ENCODE peak calls at places on chromosomes 6 and 20, in five cellular contexts. M is suprapubic skin, I is breast epithelium, V is ovary, N is colonic mucosa. F is an unnamed sample. For H3K4me1, the result is how much of the 10 kb centered on the place peaks cover.

GRCh38 chr6:134331255-134331654 is 13.3 kb upstream of the SGK1 start:
- DNase-seq in M (no peak), V (no peak), N (no peak), I (no peak), F (no peak)

GRCh38 chr20:42183147-42183546 is 565.0 kb upstream of the CHD6 start:
- DNase-seq in M (no peak), N (no peak), I (no peak), V (no peak), F (no peak)

GRCh38 chr6:79946242-79946641 is 1.1 kb downstream of the ELOVL4 start:
- DNase-seq in N (no peak), I (no peak), V (no peak), M (no peak), F (no peak)

GRCh38 chr6:149140137-149140909 is 177.2 kb upstream of the TAB2 start:
- DNase-seq in M (no peak), N (no peak), I (no peak), V (no peak), F (no peak)

GRCh38 chr6:33197431-33198048 is 2.9 kb downstream of the RXRB start:
- DNase-seq in M (no peak), V (no peak), N (peak), I (no peak), F (no peak)

GRCh38 chr20:19211661-19212523 is 550 bp upstream of the SLC24A3 start:
- DNase-seq in N (peak), V (peak), I (no peak), M (no peak), F (no peak)

GRCh38 chr6:46002264-46002663 is 13.4 kb downstream of the CLIC5 start:
- DNase-seq in I (no peak), N (peak), M (no peak), V (no peak), F (no peak)

GRCh38 chr20:3679749-3680700 is 1.8 kb downstream of the ADAM33 start:
- DNase-seq in N (peak), V (peak), M (peak), I (no peak), F (no peak)

GRCh38 chr20:32493356-32493755 is 91.8 kb downstream of the NOL4L start:
- DNase-seq in N (no peak), I (no peak), M (no peak), V (no peak), F (no peak)

GRCh38 chr6:112413805-112414204 is 66.7 kb downstream of the RFPL4B start:
- DNase-seq in I (no peak), N (no peak), M (no peak), V (no peak), F (no peak)

GRCh38 chr6:18742406-18742805 is 355.3 kb downstream of the RNF144B start:
- DNase-seq in N (no peak), V (no peak), M (no peak), I (no peak), F (no peak)

GRCh38 chr6:134658596-134658995 is 291.3 kb downstream of the ALDH8A1 start:
- DNase-seq in V (no peak), M (no peak), I (no peak), N (no peak), F (no peak)

GRCh38 chr6:157602521-157603288 is 220.3 kb upstream of the SNX9 start:
- DNase-seq in N (no peak), V (no peak), I (no peak), M (no peak), F (no peak)

GRCh38 chr6:7991992-7992815 is 72.0 kb downstream of the BLOC1S5 start:
- DNase-seq in M (no peak), N (no peak), V (no peak), I (no peak), F (no peak)

GRCh38 chr6:136127856-136128255 is 122.3 kb downstream of the MTFR2 start:
- DNase-seq in I (no peak), M (no peak), N (no peak), V (no peak), F (no peak)

GRCh38 chr6:170207586-170207985 is 83.3 kb downstream of the DLL1 start:
- DNase-seq in V (no peak), I (peak), M (no peak), N (peak), F (no peak)

GRCh38 chr6:11538049-11538798 is 675 bp downstream of the TMEM170B start:
- DNase-seq in N (peak), V (peak), I (no peak), M (peak), F (no peak)

GRCh38 chr6:32845381-32845884 is 1.6 kb upstream of the PSMB8 start:
- DNase-seq in M (no peak), V (no peak), N (no peak), I (no peak), F (no peak)

GRCh38 chr6:43120938-43121913 is 45.1 kb downstream of the PTK7 start:
- DNase-seq in V (peak), M (peak), N (no peak), I (peak), F (no peak)

GRCh38 chr6:124200661-124201060 is 397.0 kb downstream of the NKAIN2 start:
- DNase-seq in V (no peak), I (no peak), N (no peak), M (no peak), F (no peak)

GRCh38 chr20:48823960-48824497 is 3.8 kb downstream of the PREX1 start:
- DNase-seq in I (no peak), N (no peak), M (no peak), V (no peak), F (no peak)

GRCh38 chr6:27205375-27206278 is 41.9 kb upstream of the PRSS16 start:
- DNase-seq in V (no peak), N (no peak), M (no peak), I (no peak), F (no peak)

GRCh38 chr6:33586108-33586640 is 6.1 kb upstream of the BAK1 start:
- DNase-seq in N (no peak), M (no peak), V (no peak), I (no peak), F (no peak)

GRCh38 chr6:93304514-93304913 is 114.8 kb downstream of the EPHA7 start:
- DNase-seq in M (no peak), I (no peak), N (no peak), V (no peak), F (no peak)

GRCh38 chr6:135285165-135285564 is 104.1 kb downstream of the MYB start:
- DNase-seq in V (no peak), I (no peak), M (no peak), N (no peak), F (no peak)

GRCh38 chr6:140043357-140043756 is 668.9 kb upstream of the CITED2 start:
- DNase-seq in V (no peak), N (no peak), M (no peak), I (no peak), F (no peak)

GRCh38 chr6:32967151-32968091 is 973 bp upstream of the BRD2 start:
- DNase-seq in N (peak), V (no peak), M (no peak), I (no peak), F (no peak)

GRCh38 chr6:36836091-36836770 is 3.0 kb downstream of the CPNE5 start:
- DNase-seq in V (no peak), N (no peak), M (no peak), I (no peak), F (no peak)

GRCh38 chr6:3714111-3714510 is 37.4 kb downstream of the PXDC1 start:
- DNase-seq in I (no peak), N (no peak), V (no peak), M (no peak), F (no peak)

GRCh38 chr6:132797975-132798819 is at the start of gene SLC18B1:
- DNase-seq in N (peak), I (no peak), M (peak), V (peak), F (no peak)

GRCh38 chr20:50012282-50013263 is 29.8 kb downstream of the SNAI1 start:
- DNase-seq in I (no peak), V (no peak), M (no peak), N (no peak), F (no peak)

GRCh38 chr6:81981812-81982211 is 229.3 kb upstream of the TENT5A start:
- DNase-seq in M (no peak), N (no peak), I (no peak), V (no peak), F (no peak)

GRCh38 chr20:699811-700338 is 24.3 kb upstream of the SCRT2 start:
- DNase-seq in V (no peak), I (no peak), N (no peak), M (no peak), F (no peak)

GRCh38 chr20:48797275-48797825 is 30.4 kb downstream of the PREX1 start:
- DNase-seq in M (no peak), N (no peak), V (no peak), I (no peak), F (no peak)

GRCh38 chr20:59255256-59255655 is 45.2 kb upstream of the EDN3 start:
- DNase-seq in I (no peak), M (no peak), V (no peak), N (no peak), F (no peak)
- H3K4me1 ChIP-seq in I (under half), M (under half), V (under half), N (under half), F (under half)

GRCh38 chr20:1847780-1848179 is 47.4 kb upstream of the SIRPA start:
- DNase-seq in N (no peak), M (no peak), V (no peak), I (no peak), F (no peak)

GRCh38 chr20:1848378-1848777 is 46.8 kb upstream of the SIRPA start:
- DNase-seq in I (no peak), V (no peak), M (no peak), N (no peak), F (no peak)

GRCh38 chr20:1845701-1846100 is 49.5 kb upstream of the SIRPA start:
- DNase-seq in N (no peak), M (no peak), I (no peak), V (no peak), F (no peak)

GRCh38 chr20:1844723-1845523 is 50.3 kb upstream of the SIRPA start:
- DNase-seq in M (no peak), N (peak), I (no peak), V (peak), F (no peak)

GRCh38 chr20:1846341-1846740 is 48.9 kb upstream of the SIRPA start:
- DNase-seq in N (no peak), I (no peak), M (no peak), V (no peak), F (no peak)
- H3K4me1 ChIP-seq in N (under half), I (under half), M (under half), V (under half), F (under half)

GRCh38 chr6:75602897-75603395 is 1.3 kb downstream of the SENP6 start:
- DNase-seq in M (no peak), I (no peak), V (no peak), N (no peak), F (no peak)
- H3K4me1 ChIP-seq in M (under half), I (under half), V (under half), N (under half), F (half or more)

DNA sequence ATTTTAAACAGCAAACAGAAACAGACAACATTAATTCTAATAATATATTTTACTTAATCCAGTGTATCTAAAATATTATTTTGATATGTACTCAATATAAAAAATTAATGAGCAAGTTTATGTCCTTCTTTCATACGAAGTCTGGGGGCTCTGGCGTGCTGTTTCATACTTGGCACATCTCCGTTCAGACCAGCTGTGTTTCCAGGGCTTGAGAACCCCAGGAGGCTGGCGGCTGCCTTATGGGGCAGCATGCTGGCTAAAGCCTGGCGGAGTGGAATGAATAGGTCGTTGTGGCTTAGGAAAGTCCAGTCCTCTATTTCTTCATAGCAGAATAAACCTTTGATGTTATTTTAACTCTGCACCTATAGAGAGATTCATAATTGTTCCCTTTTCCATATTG is 43.3 kb downstream of the DUSP22 start:
- DNase-seq in I (no peak), N (no peak), M (no peak), V (no peak), F (no peak)
- H3K4me1 ChIP-seq in I (under half), N (under half), M (under half), V (under half), F (under half)

GRCh38 chr20:39136145-39136544 is 174.0 kb downstream of the DHX35 start:
- DNase-seq in V (no peak), M (no peak), N (no peak), I (no peak), F (no peak)
- H3K4me1 ChIP-seq in V (under half), M (under half), N (under half), I (under half), F (under half)

DNA sequence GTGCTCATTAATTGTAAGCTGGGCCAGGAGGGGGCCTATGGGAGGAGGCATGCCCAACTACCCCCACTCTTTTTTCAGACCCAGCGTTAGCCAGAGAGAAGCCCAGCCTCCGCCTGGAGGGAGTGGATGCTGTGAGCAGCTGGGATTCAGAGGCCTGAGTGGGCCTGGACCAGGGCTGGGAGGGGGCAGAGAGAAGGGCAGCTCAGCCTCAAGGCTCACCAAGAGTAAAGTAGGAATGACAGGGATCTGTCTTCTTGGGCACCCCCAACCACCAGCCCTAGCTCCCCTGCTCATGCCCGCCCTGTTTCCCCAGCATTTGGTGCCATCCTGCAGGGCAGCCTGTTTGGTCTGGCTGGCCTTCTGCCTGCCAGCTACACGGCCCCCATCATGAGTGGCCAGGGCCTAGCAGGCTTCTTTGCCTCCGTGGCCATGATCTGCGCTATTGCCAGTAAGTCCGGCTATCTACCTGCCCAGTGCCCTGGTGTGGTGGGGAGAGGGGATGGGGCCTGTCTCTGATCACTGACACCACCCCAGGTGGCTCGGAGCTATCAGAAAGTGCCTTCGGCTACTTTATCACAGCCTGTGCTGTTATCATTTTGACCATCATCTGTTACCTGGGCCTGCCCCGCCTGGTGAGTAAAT is 6.8 kb downstream of the SLC29A1 start:
- DNase-seq in I (no peak), N (no peak), M (no peak), V (no peak), F (no peak)
- H3K4me1 ChIP-seq in I (under half), N (under half), M (half or more), V (under half), F (half or more)

DNA sequence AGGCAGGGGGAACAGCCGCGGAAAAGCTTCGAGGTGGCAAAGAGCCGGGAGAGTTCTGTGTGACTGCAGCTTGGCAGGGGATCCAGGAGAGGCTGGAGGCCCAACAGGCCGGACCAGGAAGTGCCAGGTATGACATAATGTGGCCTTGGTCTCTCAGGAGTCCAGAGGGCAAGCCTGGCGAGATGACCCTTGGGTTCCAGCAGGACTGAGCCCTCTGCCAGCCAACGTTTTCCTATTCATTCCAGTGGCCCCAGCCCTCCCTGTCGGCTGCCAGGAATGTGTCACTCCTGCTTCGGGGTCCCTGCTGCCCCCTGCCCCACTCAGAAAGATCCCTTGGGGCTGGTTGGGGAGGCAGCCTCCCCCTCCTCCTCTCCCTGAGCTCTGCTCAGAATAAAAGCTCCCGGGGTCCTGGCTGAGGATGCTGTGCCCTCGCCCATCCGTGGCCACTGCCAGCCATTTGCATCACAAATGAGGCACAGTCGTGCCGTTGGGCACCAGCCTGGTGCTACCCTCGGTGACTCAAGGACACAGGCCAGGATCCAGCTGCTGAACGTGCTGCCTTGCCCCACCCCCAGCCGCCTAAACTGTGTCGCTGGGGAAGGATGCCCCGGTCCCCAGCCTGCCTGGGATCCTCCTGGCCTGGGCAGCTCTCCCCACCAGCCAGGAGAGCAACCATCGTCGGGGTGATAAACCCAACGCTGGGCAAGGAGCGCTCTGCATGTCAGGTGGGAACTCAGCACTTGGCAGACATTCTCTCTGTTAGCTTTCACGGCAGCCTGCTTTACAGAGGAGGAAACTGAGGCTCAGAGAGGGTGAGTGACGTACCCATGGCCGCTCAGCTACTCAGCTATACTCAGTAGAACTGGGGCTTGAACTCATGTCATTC is 37.7 kb downstream of the RBM38 start:
- DNase-seq in V (no peak), N (no peak), M (no peak), I (no peak), F (no peak)
- H3K4me1 ChIP-seq in V (under half), N (under half), M (under half), I (under half), F (under half)

DNA sequence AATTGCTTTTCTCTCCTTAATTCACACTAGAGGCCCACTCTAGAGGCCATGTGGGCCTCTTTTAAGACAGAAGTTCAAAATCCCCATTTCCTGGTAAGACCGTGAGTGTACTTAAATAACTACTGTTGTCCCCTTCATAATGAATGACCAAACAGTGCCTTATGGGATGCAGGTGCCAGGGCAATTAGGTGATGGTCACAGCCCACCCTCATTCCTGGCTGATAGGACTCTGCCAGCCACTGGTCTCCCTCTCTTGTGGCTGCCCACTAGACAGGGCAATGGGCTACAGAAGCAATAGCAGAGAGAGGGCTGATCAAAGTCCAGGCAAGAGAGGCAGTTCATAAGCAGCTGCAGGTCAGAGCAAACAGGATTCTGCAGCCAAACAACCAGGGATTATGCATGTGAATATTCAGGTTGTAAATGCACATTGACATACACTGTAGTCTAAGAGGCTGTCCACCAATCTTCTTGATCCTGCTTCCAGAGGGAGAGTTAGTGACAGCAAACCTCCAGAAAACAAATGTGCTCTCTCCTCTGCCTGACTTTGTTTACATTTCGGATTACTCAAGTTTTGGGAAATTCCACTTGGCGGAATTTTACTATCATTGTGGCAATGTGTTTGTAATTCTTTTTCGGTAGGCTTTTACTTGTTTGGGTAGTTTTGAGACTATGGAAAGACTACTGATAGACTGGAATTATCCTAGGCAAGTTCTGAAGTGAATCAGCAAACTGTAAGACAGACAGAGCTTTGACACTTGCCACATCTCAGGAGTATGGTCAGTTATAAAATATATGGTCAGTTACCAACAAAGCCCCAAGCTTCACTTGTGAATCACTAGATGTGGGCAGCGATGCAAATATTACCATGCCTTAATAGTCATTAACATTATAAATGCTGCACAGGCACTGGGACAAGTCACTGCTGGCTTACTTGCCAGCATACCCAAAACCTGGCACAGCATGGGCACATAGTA is 12.8 kb downstream of the PTPRK start:
- DNase-seq in V (no peak), N (peak), M (no peak), I (no peak), F (no peak)
- H3K4me1 ChIP-seq in V (under half), N (under half), M (under half), I (under half), F (under half)